ENCODE peak calls at places on chromosome 11, in ten cellular contexts. A, H, D, E, M, K, C, T, V and Y are unnamed samples.

GRCh38 chr11:66280428-66280827 is 2.5 kb downstream of the CNIH2 start:
- DNase-seq in A (no peak), H (no peak), D (no peak), E (no peak), M (no peak), K (no peak), C (no peak), T (no peak), V (no peak), Y (no peak)

GRCh38 chr11:3144296-3145205 is 20.6 kb downstream of the OSBPL5 start:
- DNase-seq in A (no peak), H (no peak), D (no peak), E (no peak), M (no peak), K (no peak), C (no peak), T (no peak), V (no peak), Y (no peak)

GRCh38 chr11:36160115-36160514 is 129.1 kb downstream of the COMMD9 start:
- DNase-seq in A (no peak), H (no peak), D (no peak), E (no peak), M (no peak), K (peak; percentile 25), C (no peak), T (no peak), V (no peak), Y (no peak)

GRCh38 chr11:16468735-16469446 is 112.5 kb upstream of the SOX6 start:
- DNase-seq in A (no peak), H (no peak), D (no peak), E (no peak), M (no peak), K (no peak), C (no peak), T (no peak), V (no peak), Y (no peak)

GRCh38 chr11:2173150-2173693 is 1.6 kb upstream of the TH start:
- DNase-seq in A (no peak), H (no peak), D (no peak), E (no peak), M (no peak), K (no peak), C (no peak), T (no peak), V (no peak), Y (no peak)

GRCh38 chr11:128048121-128048520 is 539.2 kb downstream of the ETS1 start:
- DNase-seq in A (no peak), H (no peak), D (no peak), E (no peak), M (no peak), K (no peak), C (no peak), T (no peak), V (no peak), Y (no peak)

GRCh38 chr11:124415356-124415923 is 9.2 kb downstream of the OR8B4 start:
- DNase-seq in A (no peak), H (no peak), D (no peak), E (peak; percentile 29), M (no peak), K (no peak), C (peak; percentile 50), T (no peak), V (peak; percentile 35), Y (no peak)

GRCh38 chr11:5580577-5580976 is at the start of gene OR52B6:
- DNase-seq in A (no peak), H (no peak), D (no peak), E (no peak), M (no peak), K (no peak), C (no peak), T (no peak), V (no peak), Y (no peak)

GRCh38 chr11:36622431-36623136 is 24.5 kb upstream of the RAG2 start:
- DNase-seq in A (no peak), H (no peak), D (no peak), E (peak; percentile 13), M (no peak), K (no peak), C (peak; percentile 50), T (no peak), V (peak; percentile 35), Y (no peak)